ENCODE peak calls at places on chromosomes 5 and 9, in eight cellular contexts. L is HCT116; V is upper lobe of right lung; X is esophagus squamous epithelium; G is thyroid gland; U is uterus; P is lung; D is CD4-positive, CD25-positive, alpha-beta regulatory T cell. R is an unnamed sample. For H3K4me1, the result is how much of the 10 kb centered on the place peaks cover.

GRCh38 chr5:142915840-142916424 is 145.8 kb downstream of the ARHGAP26 start:
- DNase-seq in L (no peak), V (no peak), X (no peak), G (peak), U (no peak), P (no peak), D (peak), R (peak)

GRCh38 chr9:70617033-70617432 is 202.6 kb upstream of the KLF9 start:
- DNase-seq in L (no peak), V (no peak), X (no peak), G (no peak), U (no peak), P (no peak), D (no peak), R (no peak)

GRCh38 chr9:87516222-87516930 is 18.7 kb downstream of the DAPK1 start:
- DNase-seq in L (no peak), V (peak), X (no peak), G (peak), U (peak), P (peak), D (no peak), R (no peak)

GRCh38 chr9:98074119-98074990 is 17.8 kb downstream of the NANS start:
- DNase-seq in L (no peak), V (peak), X (no peak), G (peak), U (peak), P (peak), D (peak), R (peak)

GRCh38 chr5:147921134-147921533 is 14.8 kb upstream of the C5orf46 start:
- DNase-seq in L (no peak), V (no peak), X (no peak), G (no peak), U (no peak), P (no peak), D (no peak), R (no peak)

GRCh38 chr5:138240690-138241385 is 27.7 kb upstream of the CDC23 start:
- DNase-seq in L (no peak), V (no peak), X (no peak), G (no peak), U (no peak), P (no peak), D (no peak), R (no peak)

GRCh38 chr5:116237917-116238502 is 153.2 kb downstream of the COMMD10 start:
- DNase-seq in L (peak), V (no peak), X (no peak), G (no peak), U (no peak), P (no peak), D (peak), R (no peak)

GRCh38 chr9:111852291-111852690 is 44.3 kb upstream of the UGCG start:
- DNase-seq in L (no peak), V (no peak), X (no peak), G (no peak), U (no peak), P (no peak), D (no peak), R (no peak)

GRCh38 chr9:122866079-122866478 is 37.7 kb upstream of the PDCL start:
- DNase-seq in L (no peak), V (no peak), X (no peak), G (no peak), U (no peak), P (no peak), D (no peak), R (no peak)

GRCh38 chr5:150616506-150616905 is 24.0 kb upstream of the SYNPO start:
- DNase-seq in L (no peak), V (no peak), X (no peak), G (no peak), U (no peak), P (no peak), D (no peak), R (no peak)

GRCh38 chr9:106623558-106623957 is 239.4 kb upstream of the ZNF462 start:
- DNase-seq in L (no peak), V (no peak), X (no peak), G (no peak), U (no peak), P (no peak), D (no peak), R (no peak)

GRCh38 chr5:7869474-7870136 is 657 bp downstream of the MTRR start:
- DNase-seq in L (no peak), V (peak), X (no peak), G (no peak), U (no peak), P (no peak), D (peak), R (no peak)

GRCh38 chr5:3220638-3221288 is 374.9 kb upstream of the IRX1 start:
- DNase-seq in L (no peak), V (no peak), X (no peak), G (no peak), U (no peak), P (peak), D (no peak), R (no peak)

GRCh38 chr5:64165500-64166200 is at the start of gene RNF180:
- DNase-seq in L (no peak), V (peak), X (no peak), G (peak), U (peak), P (peak), D (no peak), R (no peak)

GRCh38 chr5:92769986-92770385 is 811.0 kb downstream of the NR2F1-AS1 start:
- DNase-seq in L (no peak), V (no peak), X (no peak), G (no peak), U (no peak), P (no peak), D (no peak), R (no peak)

GRCh38 chr5:135262364-135262763 is 136.7 kb downstream of the MACROH2A1 start:
- DNase-seq in L (no peak), V (no peak), X (no peak), G (no peak), U (no peak), P (no peak), D (no peak), R (no peak)

GRCh38 chr5:76626738-76627137 is 3.5 kb upstream of the F2RL2 start:
- DNase-seq in L (no peak), V (no peak), X (no peak), G (no peak), U (no peak), P (no peak), D (peak), R (no peak)

GRCh38 chr9:125106285-125106893 is 36.9 kb downstream of the SCAI start:
- DNase-seq in L (no peak), V (no peak), X (no peak), G (no peak), U (no peak), P (no peak), D (no peak), R (no peak)

GRCh38 chr5:169527863-169528262 is 55.7 kb upstream of the SPDL1 start:
- DNase-seq in L (no peak), V (no peak), X (no peak), G (no peak), U (no peak), P (no peak), D (no peak), R (no peak)

GRCh38 chr9:126491256-126491879 is 122.4 kb upstream of the LMX1B start:
- DNase-seq in L (no peak), V (no peak), X (no peak), G (peak), U (peak), P (peak), D (peak), R (peak)

GRCh38 chr5:54323462-54323861 is 13.1 kb upstream of the ARL15 start:
- DNase-seq in L (no peak), V (no peak), X (no peak), G (no peak), U (no peak), P (no peak), D (no peak), R (no peak)

GRCh38 chr9:89312154-89312616 is 1.2 kb downstream of the CKS2 start:
- DNase-seq in L (no peak), V (no peak), X (no peak), G (no peak), U (no peak), P (no peak), D (peak), R (peak)
- H3K4me1 ChIP-seq in L (under half), V (under half), X (under half), G (under half), U (under half), P (under half), D (under half), R (under half)

GRCh38 chr5:120464627-120465280 is 654 bp downstream of the PRR16 start:
- DNase-seq in L (no peak), V (peak), X (no peak), G (peak), U (peak), P (peak), D (no peak), R (peak)

GRCh38 chr5:120466337-120467006 is 2.4 kb downstream of the PRR16 start:
- DNase-seq in L (no peak), V (no peak), X (no peak), G (no peak), U (no peak), P (no peak), D (no peak), R (no peak)

GRCh38 chr5:120465281-120465961 is 1.3 kb downstream of the PRR16 start:
- DNase-seq in L (no peak), V (peak), X (no peak), G (peak), U (peak), P (no peak), D (no peak), R (peak)

GRCh38 chr5:120463026-120463770 is 902 bp upstream of the PRR16 start:
- DNase-seq in L (no peak), V (no peak), X (no peak), G (no peak), U (no peak), P (no peak), D (no peak), R (no peak)

GRCh38 chr5:120463991-120464626 is at the start of gene PRR16:
- DNase-seq in L (no peak), V (peak), X (no peak), G (peak), U (peak), P (no peak), D (no peak), R (peak)
- H3K4me3 ChIP-seq in L (peak), V (peak), X (peak), G (peak), U (peak), P (peak), D (no peak), R (peak)

GRCh38 chr5:161414896-161415295 is 131.6 kb downstream of the GABRB2 start:
- DNase-seq in L (no peak), V (no peak), X (no peak), G (no peak), U (no peak), P (no peak), D (no peak), R (no peak)

GRCh38 chr5:161410640-161411039 is 135.9 kb downstream of the GABRB2 start:
- DNase-seq in L (no peak), V (no peak), X (no peak), G (no peak), U (no peak), P (no peak), D (no peak), R (no peak)

GRCh38 chr5:161411156-161411555 is 135.4 kb downstream of the GABRB2 start:
- DNase-seq in L (no peak), V (no peak), X (no peak), G (peak), U (no peak), P (no peak), D (no peak), R (no peak)

GRCh38 chr5:161412792-161413191 is 133.7 kb downstream of the GABRB2 start:
- DNase-seq in L (no peak), V (no peak), X (no peak), G (no peak), U (no peak), P (no peak), D (no peak), R (no peak)

GRCh38 chr5:161414037-161414436 is 132.5 kb downstream of the GABRB2 start:
- DNase-seq in L (no peak), V (no peak), X (no peak), G (no peak), U (no peak), P (no peak), D (no peak), R (no peak)
- H3K4me1 ChIP-seq in L (under half), V (under half), X (under half), G (under half), U (under half), P (under half), D (under half), R (under half)

GRCh38 chr9:84337252-84337651 is 3.3 kb downstream of the SLC28A3 start:
- DNase-seq in L (no peak), V (no peak), X (no peak), G (no peak), U (no peak), P (no peak), D (no peak), R (no peak)

GRCh38 chr9:84339951-84340350 is 607 bp downstream of the SLC28A3 start:
- DNase-seq in L (no peak), V (no peak), X (no peak), G (peak), U (no peak), P (no peak), D (no peak), R (no peak)

GRCh38 chr9:84340535-84340934 is at the start of gene SLC28A3:
- DNase-seq in L (no peak), V (no peak), X (no peak), G (peak), U (no peak), P (no peak), D (no peak), R (no peak)

GRCh38 chr9:84338792-84339191 is 1.8 kb downstream of the SLC28A3 start:
- DNase-seq in L (no peak), V (no peak), X (no peak), G (no peak), U (no peak), P (no peak), D (no peak), R (no peak)

DNA sequence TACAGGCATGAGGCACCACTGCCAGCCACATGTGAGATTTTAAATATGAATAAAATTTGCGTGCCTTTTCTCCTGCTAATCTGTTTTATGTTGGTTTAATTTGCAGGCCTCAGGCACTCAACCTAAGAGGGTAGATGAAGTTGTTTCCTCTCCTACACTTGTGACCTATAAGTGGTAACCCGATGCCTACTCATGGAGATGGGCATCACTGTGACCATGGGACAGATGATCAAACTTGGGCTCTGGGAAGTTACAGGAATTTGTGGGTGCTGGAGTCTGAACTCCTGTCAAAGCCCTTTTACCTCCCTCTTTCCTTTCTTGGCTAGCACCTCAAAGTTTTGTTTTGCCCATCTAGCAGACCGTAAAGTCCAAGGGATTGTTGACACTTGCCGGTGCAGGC is 1.0 kb downstream of the SLC28A3 start:
- DNase-seq in L (no peak), V (no peak), X (no peak), G (peak), U (no peak), P (no peak), D (no peak), R (no peak)
- H3K4me3 ChIP-seq in L (no peak), V (no peak), X (peak), G (no peak), U (no peak), P (no peak), D (no peak), R (no peak)

R was measured in HAP-1.